ENCODE peak calls at places on chromosomes 12 and 14, in nine cellular contexts. One of them, this sample, is unnamed.

GRCh38 chr12:5503774-5504173 is 71.9 kb downstream of the NTF3 start:
- DNase-seq in suprapubic skin: peak
- DNase-seq in GM12892: no peak
- DNase-seq in K562: no peak
- DNase-seq in HepG2: no peak
- DNase-seq in upper lobe of left lung: no peak
- DNase-seq in transverse colon: peak
- DNase-seq in GM23338: no peak
- DNase-seq in SK-N-MC: no peak
- DNase-seq in this sample: no peak

GRCh38 chr12:104285740-104286537 is 17.6 kb upstream of the EID3 start:
- DNase-seq in suprapubic skin: no peak
- DNase-seq in GM12892: no peak
- DNase-seq in K562: no peak
- DNase-seq in HepG2: no peak
- DNase-seq in upper lobe of left lung: peak
- DNase-seq in transverse colon: peak
- DNase-seq in GM23338: no peak
- DNase-seq in SK-N-MC: no peak
- DNase-seq in this sample: no peak

GRCh38 chr14:51071851-51072250 is 23.1 kb downstream of the TRIM9 start:
- DNase-seq in suprapubic skin: no peak
- DNase-seq in GM12892: no peak
- DNase-seq in K562: no peak
- DNase-seq in HepG2: no peak
- DNase-seq in upper lobe of left lung: no peak
- DNase-seq in transverse colon: no peak
- DNase-seq in GM23338: no peak
- DNase-seq in SK-N-MC: no peak
- DNase-seq in this sample: no peak

GRCh38 chr12:50188280-50188781 is 21.2 kb upstream of the CERS5 start:
- DNase-seq in suprapubic skin: no peak
- DNase-seq in GM12892: no peak
- DNase-seq in K562: no peak
- DNase-seq in HepG2: peak
- DNase-seq in upper lobe of left lung: no peak
- DNase-seq in transverse colon: no peak
- DNase-seq in GM23338: no peak
- DNase-seq in SK-N-MC: no peak
- DNase-seq in this sample: no peak

GRCh38 chr14:74934476-74935339 is 11.6 kb upstream of the RPS6KL1 start:
- DNase-seq in suprapubic skin: no peak
- DNase-seq in GM12892: no peak
- DNase-seq in K562: no peak
- DNase-seq in HepG2: no peak
- DNase-seq in upper lobe of left lung: peak
- DNase-seq in transverse colon: no peak
- DNase-seq in GM23338: peak
- DNase-seq in SK-N-MC: no peak
- DNase-seq in this sample: no peak

GRCh38 chr12:65609359-65609771 is 214.9 kb upstream of the HMGA2 start:
- DNase-seq in suprapubic skin: no peak
- DNase-seq in GM12892: no peak
- DNase-seq in K562: no peak
- DNase-seq in HepG2: no peak
- DNase-seq in upper lobe of left lung: no peak
- DNase-seq in transverse colon: no peak
- DNase-seq in GM23338: no peak
- DNase-seq in SK-N-MC: no peak
- DNase-seq in this sample: no peak

GRCh38 chr14:29016050-29016900 is 249.7 kb downstream of the FOXG1 start:
- DNase-seq in suprapubic skin: no peak
- DNase-seq in GM12892: no peak
- DNase-seq in K562: peak
- DNase-seq in HepG2: peak
- DNase-seq in upper lobe of left lung: no peak
- DNase-seq in transverse colon: no peak
- DNase-seq in GM23338: peak
- DNase-seq in SK-N-MC: peak
- DNase-seq in this sample: peak

GRCh38 chr12:64890873-64891468 is 66.5 kb downstream of the TBC1D30 start:
- DNase-seq in suprapubic skin: no peak
- DNase-seq in GM12892: no peak
- DNase-seq in K562: peak
- DNase-seq in HepG2: peak
- DNase-seq in upper lobe of left lung: no peak
- DNase-seq in transverse colon: no peak
- DNase-seq in GM23338: peak
- DNase-seq in SK-N-MC: peak
- DNase-seq in this sample: peak

GRCh38 chr14:45253754-45254300 is 825 bp upstream of the MIS18BP1 start:
- DNase-seq in suprapubic skin: peak
- DNase-seq in GM12892: no peak
- DNase-seq in K562: no peak
- DNase-seq in HepG2: no peak
- DNase-seq in upper lobe of left lung: peak
- DNase-seq in transverse colon: peak
- DNase-seq in GM23338: peak
- DNase-seq in SK-N-MC: no peak
- DNase-seq in this sample: no peak

DNA sequence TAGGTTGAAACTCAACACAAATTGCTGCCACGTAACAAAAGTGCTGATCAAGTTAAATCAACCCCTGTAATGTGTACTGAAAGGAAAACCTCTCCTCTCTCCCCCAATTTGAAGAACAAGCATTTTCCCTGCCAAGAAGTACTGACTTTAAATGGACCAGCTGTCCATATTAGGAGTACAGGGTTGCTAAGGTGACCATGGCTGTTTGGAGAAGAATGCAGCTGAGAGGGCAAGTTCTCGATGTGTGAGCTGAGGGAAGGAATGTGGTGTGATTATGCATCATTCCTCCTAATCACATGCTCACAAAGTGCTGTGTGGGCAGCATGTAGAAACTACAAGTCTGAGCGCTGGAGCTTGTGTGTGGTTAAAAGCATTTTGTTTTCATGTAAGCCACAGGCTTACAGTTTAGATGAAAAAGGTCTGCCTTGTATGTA is 50.9 kb upstream of the CCT2 start:
- DNase-seq in suprapubic skin: peak
- DNase-seq in GM12892: no peak
- DNase-seq in K562: no peak
- DNase-seq in HepG2: peak
- DNase-seq in upper lobe of left lung: peak
- DNase-seq in transverse colon: peak
- DNase-seq in GM23338: peak
- DNase-seq in SK-N-MC: peak
- DNase-seq in this sample: no peak
- TF ChIP-seq POLR2AphosphoS5 in suprapubic skin: peak
- TF ChIP-seq POLR2AphosphoS5 in GM12892: no peak
- TF ChIP-seq POLR2AphosphoS5 in K562: no peak
- TF ChIP-seq POLR2AphosphoS5 in HepG2: no peak
- TF ChIP-seq POLR2AphosphoS5 in upper lobe of left lung: peak
- TF ChIP-seq POLR2AphosphoS5 in transverse colon: peak
- TF ChIP-seq POLR2AphosphoS5 in GM23338: no peak
- TF ChIP-seq POLR2AphosphoS5 in SK-N-MC: peak
- TF ChIP-seq POLR2AphosphoS5 in this sample: no peak

GRCh38 chr12:52650520-52651081 is 1.4 kb downstream of the KRT2 start:
- DNase-seq in suprapubic skin: no peak
- DNase-seq in GM12892: no peak
- DNase-seq in K562: no peak
- DNase-seq in HepG2: no peak
- DNase-seq in upper lobe of left lung: no peak
- DNase-seq in transverse colon: no peak
- DNase-seq in GM23338: no peak
- DNase-seq in SK-N-MC: no peak
- DNase-seq in this sample: no peak
- TF ChIP-seq POLR2AphosphoS5 in suprapubic skin: no peak
- TF ChIP-seq POLR2AphosphoS5 in GM12892: no peak
- TF ChIP-seq POLR2AphosphoS5 in K562: no peak
- TF ChIP-seq POLR2AphosphoS5 in HepG2: no peak
- TF ChIP-seq POLR2AphosphoS5 in upper lobe of left lung: no peak
- TF ChIP-seq POLR2AphosphoS5 in transverse colon: no peak
- TF ChIP-seq POLR2AphosphoS5 in GM23338: no peak
- TF ChIP-seq POLR2AphosphoS5 in SK-N-MC: no peak
- TF ChIP-seq POLR2AphosphoS5 in this sample: no peak

DNA sequence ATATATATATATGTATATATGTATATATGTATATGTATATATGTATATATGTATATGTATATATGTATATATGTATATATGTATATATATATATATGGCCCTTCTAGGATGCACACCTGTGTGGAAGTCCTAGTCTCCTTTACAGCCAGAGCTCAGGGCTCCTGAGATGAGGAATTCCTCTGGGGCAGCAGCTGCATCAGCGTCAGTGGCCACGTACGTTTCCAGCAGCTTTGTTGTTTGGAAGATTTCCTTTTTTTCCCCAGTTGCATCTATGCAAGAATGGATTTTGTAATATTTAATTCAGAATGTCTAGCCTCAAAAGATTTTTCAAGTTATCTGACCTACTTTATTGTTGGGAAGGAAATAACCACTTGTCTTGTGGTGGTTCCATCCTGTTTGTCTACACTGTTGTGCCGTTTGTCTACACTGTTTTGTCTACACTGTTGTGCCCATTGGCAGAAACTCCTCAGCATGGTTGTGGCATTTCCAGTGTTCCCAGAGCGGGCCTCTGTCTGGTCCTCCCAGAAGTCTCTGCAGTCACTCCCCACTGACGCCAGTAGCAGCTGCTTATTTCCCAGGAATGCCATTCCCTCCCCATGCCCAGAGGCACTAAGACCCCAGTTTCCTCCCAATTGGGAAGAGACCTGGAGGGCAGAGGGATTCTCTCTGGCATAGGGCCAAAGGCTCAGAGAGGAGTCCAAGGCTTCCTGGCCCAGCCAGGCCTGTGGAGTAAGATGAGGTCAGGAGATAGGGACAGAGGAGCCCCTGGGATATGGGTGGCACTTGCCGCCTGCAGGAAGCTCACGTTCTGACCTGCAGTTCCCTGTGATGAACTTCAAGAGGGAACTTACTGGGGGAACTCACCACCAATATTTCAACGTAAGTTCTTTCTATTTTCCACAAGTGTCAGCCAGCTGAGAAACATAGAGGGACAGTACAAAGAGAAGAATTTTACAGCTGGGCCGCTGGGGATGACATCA is 68.9 kb downstream of the TNFAIP2 start:
- DNase-seq in suprapubic skin: no peak
- DNase-seq in GM12892: no peak
- DNase-seq in K562: no peak
- DNase-seq in HepG2: no peak
- DNase-seq in upper lobe of left lung: no peak
- DNase-seq in transverse colon: no peak
- DNase-seq in GM23338: no peak
- DNase-seq in SK-N-MC: no peak
- DNase-seq in this sample: no peak
- TF ChIP-seq POLR2AphosphoS5 in suprapubic skin: no peak
- TF ChIP-seq POLR2AphosphoS5 in GM12892: no peak
- TF ChIP-seq POLR2AphosphoS5 in K562: no peak
- TF ChIP-seq POLR2AphosphoS5 in HepG2: no peak
- TF ChIP-seq POLR2AphosphoS5 in upper lobe of left lung: no peak
- TF ChIP-seq POLR2AphosphoS5 in transverse colon: no peak
- TF ChIP-seq POLR2AphosphoS5 in GM23338: no peak
- TF ChIP-seq POLR2AphosphoS5 in SK-N-MC: no peak
- TF ChIP-seq POLR2AphosphoS5 in this sample: no peak

DNA sequence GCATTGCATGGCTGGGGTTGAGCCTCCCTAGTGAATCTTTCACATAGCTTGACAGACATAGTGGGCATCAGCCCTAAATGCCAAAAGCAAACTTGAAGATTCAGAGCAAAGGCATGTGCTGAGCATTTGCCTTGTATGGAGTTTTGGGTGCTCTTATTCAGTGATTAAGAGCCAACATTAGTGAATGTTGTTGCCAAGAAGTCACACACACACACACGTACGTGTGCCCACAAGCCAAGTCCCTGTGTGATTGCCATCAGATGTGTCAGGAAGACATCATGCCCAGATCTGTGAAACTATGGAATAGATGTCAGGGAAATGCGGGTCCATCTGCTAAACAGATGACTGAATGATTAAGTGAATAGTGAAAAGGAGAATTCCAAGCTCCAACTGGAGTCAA is 148.9 kb downstream of the AKAP6 start:
- DNase-seq in suprapubic skin: no peak
- DNase-seq in GM12892: no peak
- DNase-seq in K562: no peak
- DNase-seq in HepG2: no peak
- DNase-seq in upper lobe of left lung: no peak
- DNase-seq in transverse colon: no peak
- DNase-seq in GM23338: no peak
- DNase-seq in SK-N-MC: no peak
- DNase-seq in this sample: no peak
- TF ChIP-seq POLR2AphosphoS5 in suprapubic skin: no peak
- TF ChIP-seq POLR2AphosphoS5 in GM12892: no peak
- TF ChIP-seq POLR2AphosphoS5 in K562: no peak
- TF ChIP-seq POLR2AphosphoS5 in HepG2: no peak
- TF ChIP-seq POLR2AphosphoS5 in upper lobe of left lung: no peak
- TF ChIP-seq POLR2AphosphoS5 in transverse colon: no peak
- TF ChIP-seq POLR2AphosphoS5 in GM23338: no peak
- TF ChIP-seq POLR2AphosphoS5 in SK-N-MC: no peak
- TF ChIP-seq POLR2AphosphoS5 in this sample: no peak

GRCh38 chr14:95482967-95483842 is 33.2 kb downstream of the SYNE3 start:
- DNase-seq in suprapubic skin: peak
- DNase-seq in GM12892: no peak
- DNase-seq in K562: peak
- DNase-seq in HepG2: peak
- DNase-seq in upper lobe of left lung: peak
- DNase-seq in transverse colon: peak
- DNase-seq in GM23338: no peak
- DNase-seq in SK-N-MC: no peak
- DNase-seq in this sample: no peak
- TF ChIP-seq POLR2AphosphoS5 in suprapubic skin: no peak
- TF ChIP-seq POLR2AphosphoS5 in GM12892: no peak
- TF ChIP-seq POLR2AphosphoS5 in K562: no peak
- TF ChIP-seq POLR2AphosphoS5 in HepG2: no peak
- TF ChIP-seq POLR2AphosphoS5 in upper lobe of left lung: peak
- TF ChIP-seq POLR2AphosphoS5 in transverse colon: peak
- TF ChIP-seq POLR2AphosphoS5 in GM23338: no peak
- TF ChIP-seq POLR2AphosphoS5 in SK-N-MC: no peak
- TF ChIP-seq POLR2AphosphoS5 in this sample: no peak

DNA sequence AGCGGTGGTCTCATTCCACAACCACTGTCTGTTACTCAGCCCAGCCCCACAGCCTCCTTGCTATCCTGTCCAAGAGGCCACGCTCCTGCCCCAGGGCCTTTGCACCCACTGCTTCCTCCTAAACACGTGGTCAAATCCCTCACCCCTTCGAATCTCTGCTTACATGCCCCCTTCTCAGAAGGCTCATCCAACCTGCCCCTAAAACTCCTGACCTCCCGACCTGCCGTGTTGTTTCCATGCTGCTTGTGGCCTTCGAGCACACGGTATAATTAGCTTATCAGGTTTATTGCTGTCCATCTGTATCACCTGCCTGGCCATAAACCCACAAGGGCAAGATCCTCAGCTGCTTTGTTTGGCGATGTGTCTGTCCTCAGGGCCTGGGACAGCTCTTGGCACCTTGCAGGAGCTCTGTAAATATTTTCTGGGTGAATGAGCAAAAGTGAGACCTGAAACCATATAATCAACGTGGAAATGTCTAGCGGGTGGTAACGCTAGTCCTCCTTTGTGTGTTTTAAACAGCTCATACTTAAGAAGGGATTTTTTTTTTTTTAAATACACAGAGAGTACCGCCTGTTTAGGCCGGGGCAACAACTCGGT is 36.0 kb downstream of the SCARB1 start:
- DNase-seq in suprapubic skin: no peak
- DNase-seq in GM12892: no peak
- DNase-seq in K562: no peak
- DNase-seq in HepG2: no peak
- DNase-seq in upper lobe of left lung: no peak
- DNase-seq in transverse colon: peak
- DNase-seq in GM23338: no peak
- DNase-seq in SK-N-MC: no peak
- DNase-seq in this sample: no peak
- TF ChIP-seq POLR2AphosphoS5 in suprapubic skin: no peak
- TF ChIP-seq POLR2AphosphoS5 in GM12892: no peak
- TF ChIP-seq POLR2AphosphoS5 in K562: no peak
- TF ChIP-seq POLR2AphosphoS5 in HepG2: no peak
- TF ChIP-seq POLR2AphosphoS5 in upper lobe of left lung: no peak
- TF ChIP-seq POLR2AphosphoS5 in transverse colon: no peak
- TF ChIP-seq POLR2AphosphoS5 in GM23338: no peak
- TF ChIP-seq POLR2AphosphoS5 in SK-N-MC: no peak
- TF ChIP-seq POLR2AphosphoS5 in this sample: no peak